ENCODE peak calls at places on chromosome 21, in four cellular contexts. One of them, this sample, is unnamed.

GRCh38 chr21:44965251-44966022 is 25.6 kb downstream of the SLX9 start:
- DNase-seq in HCT116: no peak
- DNase-seq in Panc1: no peak
- DNase-seq in HepG2: no peak
- DNase-seq in this sample: no peak

GRCh38 chr21:46181953-46182547 is 2.2 kb downstream of the SPATC1L start:
- DNase-seq in HCT116: no peak
- DNase-seq in Panc1: no peak
- DNase-seq in HepG2: no peak
- DNase-seq in this sample: no peak

GRCh38 chr21:39153373-39153772 is 29.9 kb downstream of the PSMG1 start:
- DNase-seq in HCT116: no peak
- DNase-seq in HepG2: no peak
- DNase-seq in Panc1: no peak
- DNase-seq in this sample: peak

GRCh38 chr21:46089285-46089684 is 8.6 kb upstream of the COL6A2 start:
- DNase-seq in Panc1: no peak
- DNase-seq in HepG2: no peak
- DNase-seq in HCT116: no peak
- DNase-seq in this sample: no peak

GRCh38 chr21:45590246-45590725 is 48.0 kb upstream of the SLC19A1 start:
- DNase-seq in Panc1: no peak
- DNase-seq in HepG2: no peak
- DNase-seq in HCT116: no peak
- DNase-seq in this sample: peak

GRCh38 chr21:20026517-20026916 is 971.7 kb upstream of the NCAM2 start:
- DNase-seq in HepG2: no peak
- DNase-seq in Panc1: no peak
- DNase-seq in HCT116: no peak
- DNase-seq in this sample: no peak

GRCh38 chr21:30336596-30336995 is 898 bp downstream of the KRTAP27-1 start:
- DNase-seq in HepG2: no peak
- DNase-seq in HCT116: no peak
- DNase-seq in Panc1: no peak
- DNase-seq in this sample: no peak

GRCh38 chr21:43909736-43910455 is 44.9 kb downstream of the AGPAT3 start:
- DNase-seq in HCT116: no peak
- DNase-seq in HepG2: no peak
- DNase-seq in Panc1: no peak
- DNase-seq in this sample: peak

GRCh38 chr21:40381111-40381510 is 465.8 kb downstream of the DSCAM start:
- DNase-seq in HCT116: no peak
- DNase-seq in Panc1: no peak
- DNase-seq in HepG2: no peak
- DNase-seq in this sample: no peak

GRCh38 chr21:42373181-42373907 is 7.0 kb upstream of the TFF1 start:
- DNase-seq in Panc1: no peak
- DNase-seq in HepG2: no peak
- DNase-seq in HCT116: no peak
- DNase-seq in this sample: peak

GRCh38 chr21:46567348-46567747 is 37.5 kb downstream of the S100B start:
- DNase-seq in Panc1: no peak
- DNase-seq in HepG2: no peak
- DNase-seq in HCT116: no peak
- DNase-seq in this sample: no peak

GRCh38 chr21:46008893-46009635 is 27.5 kb downstream of the COL6A1 start:
- DNase-seq in Panc1: no peak
- DNase-seq in HepG2: no peak
- DNase-seq in HCT116: no peak
- DNase-seq in this sample: no peak

GRCh38 chr21:42336065-42336464 is 14.7 kb downstream of the TFF2 start:
- DNase-seq in HepG2: peak
- DNase-seq in Panc1: no peak
- DNase-seq in HCT116: no peak
- DNase-seq in this sample: no peak

GRCh38 chr21:34986561-34987533 is 62.3 kb downstream of the RUNX1 start:
- DNase-seq in Panc1: no peak
- DNase-seq in HepG2: peak
- DNase-seq in HCT116: peak
- DNase-seq in this sample: no peak

GRCh38 chr21:34980423-34981115 is 68.5 kb downstream of the RUNX1 start:
- DNase-seq in HCT116: no peak
- DNase-seq in Panc1: no peak
- DNase-seq in HepG2: no peak
- DNase-seq in this sample: no peak

GRCh38 chr21:34981793-34982192 is 67.3 kb downstream of the RUNX1 start:
- DNase-seq in HepG2: no peak
- DNase-seq in Panc1: no peak
- DNase-seq in HCT116: no peak
- DNase-seq in this sample: no peak

GRCh38 chr21:34984356-34984755 is 64.7 kb downstream of the RUNX1 start:
- DNase-seq in HCT116: no peak
- DNase-seq in HepG2: no peak
- DNase-seq in Panc1: no peak
- DNase-seq in this sample: no peak

DNA sequence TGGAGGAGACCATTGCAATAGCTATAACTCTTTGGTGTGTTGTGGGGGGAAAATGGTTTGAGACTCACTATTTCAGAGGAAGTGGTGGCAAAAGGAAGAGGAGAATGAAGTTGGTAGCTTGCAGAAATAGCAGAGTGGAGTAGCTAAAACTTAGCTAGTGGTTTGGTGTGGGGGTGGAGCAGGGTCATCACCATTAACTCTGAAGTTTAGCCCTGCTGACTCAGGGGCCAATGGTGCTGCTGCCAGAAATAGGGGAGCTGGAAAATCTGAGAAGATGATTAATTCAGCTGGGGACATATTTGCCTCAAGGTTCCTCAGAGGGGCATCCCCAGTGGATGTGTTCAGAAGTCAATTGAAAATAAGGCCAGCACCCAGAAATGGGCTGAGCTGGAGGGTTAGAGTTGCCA is 65.4 kb downstream of the RUNX1 start:
- DNase-seq in Panc1: no peak
- DNase-seq in HepG2: no peak
- DNase-seq in HCT116: no peak
- DNase-seq in this sample: peak
- TF ChIP-seq TCF7L2 in Panc1: no peak
- TF ChIP-seq TCF7L2 in HepG2: no peak
- TF ChIP-seq TCF7L2 in HCT116: no peak
- TF ChIP-seq TCF7L2 in this sample: no peak

DNA sequence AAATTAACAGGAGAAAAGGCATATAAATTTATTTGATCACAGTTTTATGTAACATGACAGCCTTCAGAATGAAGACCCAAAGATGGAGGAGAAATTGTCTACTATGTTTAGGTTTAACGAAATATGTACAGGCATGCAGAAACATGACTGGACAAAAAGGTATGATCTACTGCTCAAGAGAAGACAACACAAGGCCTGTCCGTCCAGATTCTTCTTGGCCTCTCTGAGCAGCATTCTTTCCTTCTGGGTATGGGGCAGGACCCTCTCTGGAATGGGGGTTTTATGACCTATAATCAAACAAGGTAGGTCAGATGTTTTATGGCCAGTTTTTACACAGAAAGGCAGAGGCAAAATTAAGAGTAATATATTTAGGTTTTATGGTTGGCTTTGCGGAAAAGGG is 13.5 kb upstream of the SYNJ1 start:
- DNase-seq in HepG2: no peak
- DNase-seq in HCT116: no peak
- DNase-seq in Panc1: no peak
- DNase-seq in this sample: no peak
- TF ChIP-seq TCF7L2 in HepG2: no peak
- TF ChIP-seq TCF7L2 in HCT116: no peak
- TF ChIP-seq TCF7L2 in Panc1: no peak
- TF ChIP-seq TCF7L2 in this sample: no peak

GRCh38 chr21:17660449-17660848 is 47.7 kb upstream of the BTG3 start:
- DNase-seq in Panc1: no peak
- DNase-seq in HCT116: no peak
- DNase-seq in HepG2: no peak
- DNase-seq in this sample: no peak
- TF ChIP-seq TCF7L2 in Panc1: no peak
- TF ChIP-seq TCF7L2 in HCT116: no peak
- TF ChIP-seq TCF7L2 in HepG2: no peak
- TF ChIP-seq TCF7L2 in this sample: no peak

DNA sequence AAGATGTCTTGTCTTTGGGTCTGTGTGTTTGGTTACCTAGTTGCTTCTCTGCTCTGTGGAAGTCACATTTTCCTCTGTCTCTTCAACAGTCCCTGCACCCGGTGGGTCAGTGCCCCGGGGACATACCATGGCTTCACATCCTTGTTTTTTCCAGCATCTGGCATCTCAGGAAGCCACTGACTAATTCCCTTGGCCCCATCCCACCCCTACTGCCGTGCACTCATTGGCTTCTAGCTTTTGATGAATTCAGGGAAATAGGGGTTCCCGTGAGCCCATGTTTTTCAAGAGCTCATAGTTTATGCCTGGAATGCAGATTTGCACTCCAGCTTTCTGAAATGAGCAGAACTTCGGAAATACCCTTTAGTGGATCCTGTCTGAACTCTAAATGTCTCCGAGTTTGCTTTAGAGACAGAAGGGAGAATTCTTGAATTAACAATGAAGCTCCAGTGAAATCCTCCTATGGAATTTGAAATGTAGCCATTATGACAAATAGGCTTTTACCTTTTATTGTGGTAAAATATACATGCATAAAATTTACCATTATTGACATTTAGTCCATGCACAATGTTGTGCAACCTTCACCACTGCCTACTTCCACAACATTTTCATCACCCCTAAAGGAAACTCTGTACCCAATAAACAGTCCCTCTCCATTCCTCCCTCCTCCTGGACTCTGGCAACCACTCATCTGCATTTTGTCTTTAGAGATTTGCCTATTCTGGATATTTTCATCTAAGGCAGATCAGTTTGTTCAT is 67.5 kb downstream of the CLIC6 start:
- DNase-seq in Panc1: no peak
- DNase-seq in HepG2: no peak
- DNase-seq in HCT116: no peak
- DNase-seq in this sample: no peak
- TF ChIP-seq TCF7L2 in Panc1: no peak
- TF ChIP-seq TCF7L2 in HepG2: no peak
- TF ChIP-seq TCF7L2 in HCT116: no peak
- TF ChIP-seq TCF7L2 in this sample: no peak

DNA sequence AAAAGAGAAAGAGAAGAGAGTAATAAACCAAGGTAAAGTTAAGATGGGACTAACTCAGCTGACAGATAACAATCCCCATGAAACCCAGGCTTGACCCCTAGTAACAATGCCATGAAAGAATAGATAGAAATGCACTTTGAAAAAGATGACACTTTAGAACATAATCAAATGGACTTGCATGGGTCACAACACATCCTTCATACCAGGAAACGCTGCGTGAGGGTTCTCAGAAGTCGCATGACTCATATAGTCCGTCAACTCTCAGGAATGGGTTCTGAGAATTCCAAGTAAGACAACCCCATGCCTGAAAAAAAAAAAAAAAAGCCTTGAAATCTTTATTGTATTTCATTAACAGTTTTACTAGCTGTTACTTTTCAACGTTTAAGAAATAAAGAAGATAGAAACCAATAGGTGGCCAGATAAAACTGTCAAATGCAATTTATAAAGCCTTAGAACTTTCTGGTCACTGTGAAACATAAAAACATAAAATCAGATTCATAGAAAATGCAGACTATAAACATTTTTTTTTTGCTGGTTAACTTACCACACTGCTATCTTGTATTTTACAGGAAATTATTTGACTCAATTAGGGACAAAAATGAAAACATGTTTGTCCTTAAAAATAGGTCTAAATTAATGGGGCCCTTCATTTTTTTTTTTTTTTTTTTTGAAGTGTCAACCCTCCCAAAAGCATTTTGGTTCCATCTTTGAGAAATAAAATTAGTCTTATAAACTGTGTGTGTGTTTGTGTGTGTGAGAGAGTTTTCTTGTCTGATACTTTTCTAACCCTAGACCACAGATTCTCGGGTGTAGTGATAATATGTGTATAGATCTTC is 202.1 kb downstream of the NCAM2 start:
- DNase-seq in HepG2: no peak
- DNase-seq in HCT116: no peak
- DNase-seq in Panc1: peak
- DNase-seq in this sample: peak
- TF ChIP-seq TCF7L2 in HepG2: no peak
- TF ChIP-seq TCF7L2 in HCT116: no peak
- TF ChIP-seq TCF7L2 in Panc1: no peak
- TF ChIP-seq TCF7L2 in this sample: no peak

GRCh38 chr21:31732538-31732864 is 583 bp upstream of the SCAF4 start:
- DNase-seq in HCT116: no peak
- DNase-seq in HepG2: peak
- DNase-seq in Panc1: no peak
- DNase-seq in this sample: no peak

GRCh38 chr21:31735518-31735992 is 3.6 kb upstream of the SCAF4 start:
- DNase-seq in Panc1: no peak
- DNase-seq in HepG2: no peak
- DNase-seq in HCT116: no peak
- DNase-seq in this sample: peak

GRCh38 chr21:31731802-31732537 is at the start of gene SCAF4:
- DNase-seq in Panc1: no peak
- DNase-seq in HepG2: peak
- DNase-seq in HCT116: peak
- DNase-seq in this sample: peak

GRCh38 chr21:31732891-31733520 is 1.1 kb upstream of the SCAF4 start:
- DNase-seq in Panc1: no peak
- DNase-seq in HCT116: no peak
- DNase-seq in HepG2: peak
- DNase-seq in this sample: no peak

DNA sequence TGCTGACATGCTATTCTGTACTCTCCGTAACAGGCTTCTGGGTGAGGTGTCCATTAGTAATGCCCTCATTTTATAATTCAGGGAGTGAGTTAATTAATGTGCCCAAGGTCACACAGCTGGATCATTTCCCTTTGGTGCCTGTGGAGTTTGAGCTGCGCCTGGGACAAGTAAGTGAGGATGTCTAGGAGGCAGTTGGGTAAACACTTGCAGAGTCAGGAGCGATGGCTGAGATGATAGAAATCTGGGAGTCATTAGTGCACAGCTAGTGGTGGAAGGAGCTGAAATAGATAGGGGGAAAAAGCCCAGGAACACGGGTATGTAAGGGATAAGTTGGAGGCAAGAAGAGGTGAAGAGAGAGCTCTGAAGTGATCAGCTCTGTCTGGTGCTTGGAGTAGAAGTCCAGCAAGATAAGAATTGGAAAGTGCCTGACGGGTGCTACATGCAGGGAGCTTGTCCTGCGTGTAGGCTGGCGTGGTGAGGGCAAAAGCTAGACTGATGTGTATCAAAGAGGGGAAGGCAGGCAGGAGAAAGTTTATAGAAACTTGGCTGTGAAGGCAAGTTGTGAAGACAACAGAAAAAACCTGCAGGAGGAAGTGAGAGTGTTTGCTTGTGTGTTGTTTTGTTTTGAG is 1.7 kb upstream of the SCAF4 start:
- DNase-seq in HepG2: no peak
- DNase-seq in Panc1: no peak
- DNase-seq in HCT116: no peak
- DNase-seq in this sample: no peak
- TF ChIP-seq TCF7L2 in HepG2: no peak
- TF ChIP-seq TCF7L2 in Panc1: no peak
- TF ChIP-seq TCF7L2 in HCT116: no peak
- TF ChIP-seq TCF7L2 in this sample: no peak